ENCODE peak calls at places on chromosome 7, in six cellular contexts. One of them, this sample, is unnamed. For H3K9me2, the result is how much of the 10 kb centered on the place peaks cover.

GRCh38 chr7:143255564-143255963 is 7.7 kb upstream of the GSTK1 start:
- DNase-seq in PC-3: no peak
- DNase-seq in OCI-LY7: no peak
- DNase-seq in GM23248: no peak
- DNase-seq in SK-N-SH: no peak
- DNase-seq in PC-9: no peak
- DNase-seq in this sample: no peak

GRCh38 chr7:127794551-127794950 is 142.6 kb downstream of the SND1 start:
- DNase-seq in PC-3: no peak
- DNase-seq in OCI-LY7: no peak
- DNase-seq in GM23248: no peak
- DNase-seq in SK-N-SH: no peak
- DNase-seq in PC-9: no peak
- DNase-seq in this sample: no peak

GRCh38 chr7:48360574-48360973 is 189.3 kb downstream of the ABCA13 start:
- DNase-seq in PC-3: peak
- DNase-seq in OCI-LY7: no peak
- DNase-seq in GM23248: peak
- DNase-seq in SK-N-SH: no peak
- DNase-seq in PC-9: no peak
- DNase-seq in this sample: no peak

GRCh38 chr7:75565129-75565528 is 73.0 kb downstream of the SPDYE5 start:
- DNase-seq in PC-3: peak
- DNase-seq in OCI-LY7: no peak
- DNase-seq in GM23248: peak
- DNase-seq in SK-N-SH: peak
- DNase-seq in PC-9: peak
- DNase-seq in this sample: peak

GRCh38 chr7:136086712-136087111 is 109.6 kb upstream of the MTPN start:
- DNase-seq in PC-3: peak
- DNase-seq in OCI-LY7: peak
- DNase-seq in GM23248: peak
- DNase-seq in SK-N-SH: peak
- DNase-seq in PC-9: peak
- DNase-seq in this sample: peak

GRCh38 chr7:70881470-70881869 is 250.5 kb upstream of the GALNT17 start:
- DNase-seq in PC-3: no peak
- DNase-seq in OCI-LY7: no peak
- DNase-seq in GM23248: no peak
- DNase-seq in SK-N-SH: peak
- DNase-seq in PC-9: no peak
- DNase-seq in this sample: no peak

GRCh38 chr7:129496653-129497052 is 5.7 kb upstream of the SMKR1 start:
- DNase-seq in PC-3: no peak
- DNase-seq in OCI-LY7: no peak
- DNase-seq in GM23248: no peak
- DNase-seq in SK-N-SH: no peak
- DNase-seq in PC-9: no peak
- DNase-seq in this sample: no peak

GRCh38 chr7:43104874-43105520 is 7.5 kb upstream of the HECW1 start:
- DNase-seq in PC-3: no peak
- DNase-seq in OCI-LY7: no peak
- DNase-seq in GM23248: peak
- DNase-seq in SK-N-SH: no peak
- DNase-seq in PC-9: no peak
- DNase-seq in this sample: no peak

GRCh38 chr7:42389697-42390096 is 152.7 kb upstream of the GLI3 start:
- DNase-seq in PC-3: no peak
- DNase-seq in OCI-LY7: no peak
- DNase-seq in GM23248: no peak
- DNase-seq in SK-N-SH: no peak
- DNase-seq in PC-9: no peak
- DNase-seq in this sample: no peak

GRCh38 chr7:75776295-75776971 is 4.4 kb upstream of the CCL26 start:
- DNase-seq in PC-3: peak
- DNase-seq in OCI-LY7: no peak
- DNase-seq in GM23248: peak
- DNase-seq in SK-N-SH: no peak
- DNase-seq in PC-9: no peak
- DNase-seq in this sample: no peak

GRCh38 chr7:38554586-38554985 is 76.6 kb downstream of the AMPH start:
- DNase-seq in PC-3: no peak
- DNase-seq in OCI-LY7: no peak
- DNase-seq in GM23248: no peak
- DNase-seq in SK-N-SH: no peak
- DNase-seq in PC-9: no peak
- DNase-seq in this sample: no peak

GRCh38 chr7:139574618-139575337 is 51.3 kb downstream of the CLEC2L start:
- DNase-seq in PC-3: no peak
- DNase-seq in OCI-LY7: no peak
- DNase-seq in GM23248: no peak
- DNase-seq in SK-N-SH: no peak
- DNase-seq in PC-9: no peak
- DNase-seq in this sample: no peak

GRCh38 chr7:139575338-139575680 is 51.8 kb downstream of the CLEC2L start:
- DNase-seq in PC-3: no peak
- DNase-seq in OCI-LY7: no peak
- DNase-seq in GM23248: no peak
- DNase-seq in SK-N-SH: no peak
- DNase-seq in PC-9: no peak
- DNase-seq in this sample: no peak

GRCh38 chr7:139572071-139572470 is 48.6 kb downstream of the CLEC2L start:
- DNase-seq in PC-3: no peak
- DNase-seq in OCI-LY7: no peak
- DNase-seq in GM23248: no peak
- DNase-seq in SK-N-SH: no peak
- DNase-seq in PC-9: no peak
- DNase-seq in this sample: no peak

GRCh38 chr7:139572704-139573395 is 49.4 kb downstream of the CLEC2L start:
- DNase-seq in PC-3: no peak
- DNase-seq in OCI-LY7: no peak
- DNase-seq in GM23248: no peak
- DNase-seq in SK-N-SH: no peak
- DNase-seq in PC-9: no peak
- DNase-seq in this sample: no peak

DNA sequence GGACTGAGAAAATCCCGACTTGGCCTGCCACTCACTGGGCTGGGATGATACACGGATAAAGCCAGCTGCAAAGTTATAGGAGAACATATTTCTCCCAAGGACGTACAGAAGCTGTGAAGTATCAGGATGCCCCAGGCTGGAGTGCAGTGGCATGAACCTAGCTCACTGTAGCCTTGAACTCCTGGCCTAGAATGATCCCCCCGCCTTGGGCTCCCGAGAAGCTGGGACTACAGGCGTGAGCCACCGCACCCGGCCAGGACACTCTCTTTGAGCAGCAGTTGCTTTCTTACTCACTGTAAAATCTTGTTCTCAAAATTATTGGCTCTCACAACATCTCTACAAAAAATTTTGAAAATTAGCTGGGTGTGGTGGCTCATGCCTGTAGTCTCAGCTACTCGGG is 50.4 kb downstream of the CLEC2L start:
- DNase-seq in PC-3: no peak
- DNase-seq in OCI-LY7: no peak
- DNase-seq in GM23248: no peak
- DNase-seq in SK-N-SH: no peak
- DNase-seq in PC-9: no peak
- DNase-seq in this sample: no peak
- H3K9me2 ChIP-seq in PC-3: under half
- H3K9me2 ChIP-seq in OCI-LY7: under half
- H3K9me2 ChIP-seq in GM23248: under half
- H3K9me2 ChIP-seq in SK-N-SH: under half
- H3K9me2 ChIP-seq in PC-9: under half
- H3K9me2 ChIP-seq in this sample: under half

DNA sequence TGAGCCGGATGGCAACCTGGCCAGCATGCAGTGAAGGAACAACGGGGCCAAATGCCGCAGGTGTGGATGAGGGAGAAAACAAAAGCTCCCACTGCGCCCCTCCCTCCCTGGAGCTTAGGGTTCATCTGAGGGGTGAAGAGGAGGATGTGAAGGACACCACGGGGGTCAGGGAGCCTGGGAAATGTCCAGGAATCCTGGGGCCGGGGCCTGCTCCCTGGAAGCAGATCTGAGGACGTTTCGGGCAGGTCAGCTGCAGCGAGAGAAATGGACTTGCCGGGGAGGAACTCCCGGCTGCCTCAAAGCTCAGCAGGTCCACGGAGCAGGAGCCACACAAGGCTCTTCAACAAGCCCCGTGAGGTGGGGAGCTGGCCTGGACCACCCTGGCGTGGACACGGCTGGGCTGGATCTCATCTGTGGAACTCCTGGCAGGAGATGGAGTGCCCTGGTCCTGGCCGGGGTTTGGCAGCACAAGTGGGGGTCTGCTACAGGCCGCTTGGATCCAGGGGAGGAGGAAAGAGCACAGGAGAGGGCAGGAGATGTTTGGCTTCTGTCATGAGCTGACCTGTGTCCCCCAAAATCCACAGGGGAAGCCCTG is 585.0 kb downstream of the PTPRN2 start:
- DNase-seq in PC-3: no peak
- DNase-seq in OCI-LY7: no peak
- DNase-seq in GM23248: no peak
- DNase-seq in SK-N-SH: no peak
- DNase-seq in PC-9: no peak
- DNase-seq in this sample: no peak
- H3K9me2 ChIP-seq in PC-3: under half
- H3K9me2 ChIP-seq in OCI-LY7: under half
- H3K9me2 ChIP-seq in GM23248: under half
- H3K9me2 ChIP-seq in SK-N-SH: under half
- H3K9me2 ChIP-seq in PC-9: under half
- H3K9me2 ChIP-seq in this sample: under half

DNA sequence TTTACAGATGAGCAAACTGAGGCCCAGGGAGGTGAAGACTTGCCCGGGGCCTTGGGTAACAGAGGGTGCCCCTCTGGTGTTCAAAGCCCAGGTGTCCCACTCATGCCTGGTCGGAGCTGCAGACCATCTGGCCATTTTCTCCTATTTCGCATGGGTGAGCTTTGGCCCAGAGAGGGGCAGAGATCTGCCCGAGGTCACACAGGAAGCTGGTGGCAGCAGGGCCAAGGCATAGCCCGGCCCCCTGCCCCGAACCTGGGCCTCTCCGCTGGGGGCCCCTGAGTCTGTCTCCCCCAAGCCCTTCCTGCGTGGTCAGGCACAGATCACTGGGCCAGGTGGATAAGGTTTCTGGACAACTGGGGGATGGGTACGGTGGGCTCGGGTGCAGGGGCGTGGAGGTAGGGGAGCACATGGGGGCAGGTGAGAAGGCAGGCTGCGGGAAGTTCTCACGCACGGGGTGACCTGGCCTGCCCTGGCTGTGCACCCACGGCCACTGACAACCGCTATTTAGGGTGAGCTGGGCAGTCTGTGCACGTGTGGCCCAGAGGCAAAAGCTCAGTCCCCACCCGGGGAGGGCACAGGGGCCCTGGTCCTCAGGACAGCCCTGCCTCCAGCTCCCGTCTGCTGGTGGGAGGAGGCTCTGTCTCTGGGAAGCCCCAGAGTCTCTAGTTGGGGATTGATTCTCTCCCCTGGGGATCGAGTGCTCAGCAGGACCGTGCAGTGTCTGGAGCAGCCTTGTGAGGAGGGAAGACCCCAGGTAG is 68.6 kb downstream of the UNCX start:
- DNase-seq in PC-3: no peak
- DNase-seq in OCI-LY7: no peak
- DNase-seq in GM23248: no peak
- DNase-seq in SK-N-SH: peak
- DNase-seq in PC-9: no peak
- DNase-seq in this sample: no peak
- H3K9me2 ChIP-seq in PC-3: under half
- H3K9me2 ChIP-seq in OCI-LY7: under half
- H3K9me2 ChIP-seq in GM23248: under half
- H3K9me2 ChIP-seq in SK-N-SH: under half
- H3K9me2 ChIP-seq in PC-9: under half
- H3K9me2 ChIP-seq in this sample: under half

DNA sequence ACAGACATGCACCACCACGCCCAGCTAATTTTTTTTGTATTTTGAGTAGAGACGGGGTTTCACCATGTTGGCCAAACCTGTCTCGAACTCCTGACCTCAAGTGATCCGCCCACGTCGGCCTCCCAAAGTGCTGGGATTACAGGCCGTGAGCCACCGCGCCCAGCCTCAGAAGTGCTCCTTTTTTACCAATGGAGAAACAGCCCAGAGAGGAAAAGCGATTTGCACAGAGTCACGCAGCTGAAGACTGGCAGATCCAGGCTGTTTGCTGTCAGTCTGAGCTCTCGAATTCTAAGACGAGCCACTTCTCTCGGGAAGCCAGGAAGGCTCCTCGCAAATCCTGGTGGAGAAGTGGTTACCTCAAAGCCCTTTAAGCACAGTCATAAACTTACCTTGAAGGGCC is 57.4 kb upstream of the SDK1 start:
- DNase-seq in PC-3: no peak
- DNase-seq in OCI-LY7: no peak
- DNase-seq in GM23248: no peak
- DNase-seq in SK-N-SH: no peak
- DNase-seq in PC-9: no peak
- DNase-seq in this sample: no peak
- H3K9me2 ChIP-seq in PC-3: under half
- H3K9me2 ChIP-seq in OCI-LY7: under half
- H3K9me2 ChIP-seq in GM23248: under half
- H3K9me2 ChIP-seq in SK-N-SH: under half
- H3K9me2 ChIP-seq in PC-9: under half
- H3K9me2 ChIP-seq in this sample: under half

GRCh38 chr7:117009705-117010361 is 56.5 kb downstream of the ST7 start:
- DNase-seq in PC-3: no peak
- DNase-seq in OCI-LY7: no peak
- DNase-seq in GM23248: no peak
- DNase-seq in SK-N-SH: no peak
- DNase-seq in PC-9: no peak
- DNase-seq in this sample: no peak
- H3K9me2 ChIP-seq in PC-3: under half
- H3K9me2 ChIP-seq in OCI-LY7: under half
- H3K9me2 ChIP-seq in GM23248: under half
- H3K9me2 ChIP-seq in SK-N-SH: under half
- H3K9me2 ChIP-seq in PC-9: under half
- H3K9me2 ChIP-seq in this sample: under half